ENCODE peak calls at places on chromosomes 4 and X, in nine cellular contexts. I is fibroblast of pulmonary artery; V is OCI-LY7; A is AG09309; U is transverse colon; Q is RWPE2; P is CD4-positive, alpha-beta T cell; H is H9; F is ovary. R is an unnamed sample.

GRCh38 chrX:154738013-154738738 is 12.7 kb downstream of the GAB3 start:
- DNase-seq in H (no peak), A (no peak), P (no peak), I (peak; percentile 89), F (peak; percentile 47), V (no peak), Q (no peak), U (peak; percentile 45), R (no peak)

GRCh38 chr4:169243808-169244207 is 26.9 kb downstream of the SH3RF1 start:
- DNase-seq in A (peak; percentile 48), Q (no peak), P (no peak), I (peak; percentile 82), V (no peak), U (no peak), H (no peak), F (no peak), R (no peak)

GRCh38 chrX:40120838-40121580 is 23.3 kb upstream of the BCOR start:
- DNase-seq in A (no peak), Q (no peak), I (no peak), U (no peak), H (no peak), V (peak; percentile 37), F (no peak), P (no peak), R (no peak)

GRCh38 chr4:94472056-94472826 is 20.5 kb downstream of the PDLIM5 start:
- DNase-seq in P (no peak), V (no peak), U (no peak), H (no peak), Q (no peak), I (peak; percentile 82), F (no peak), A (peak; percentile 78), R (no peak)

GRCh38 chrX:21985332-21985777 is 44.8 kb downstream of the SMS start:
- DNase-seq in V (peak; percentile 64), Q (no peak), I (peak; percentile 81), F (peak; percentile 55), U (peak; percentile 76), A (peak; percentile 45), H (peak; percentile 61), P (peak; percentile 60), R (no peak)

GRCh38 chr4:182642831-182643230 is 274.4 kb downstream of the DCTD start:
- DNase-seq in U (no peak), V (no peak), Q (no peak), H (no peak), I (peak; percentile 76), P (no peak), F (no peak), A (no peak), R (no peak)

GRCh38 chrX:133722756-133723155 is 262.6 kb downstream of the GPC3 start:
- DNase-seq in I (no peak), U (no peak), V (no peak), A (no peak), P (no peak), H (no peak), F (no peak), Q (no peak), R (no peak)

GRCh38 chr4:25370242-25370641 is 6.8 kb upstream of the ANAPC4 start:
- DNase-seq in P (no peak), H (no peak), Q (no peak), I (no peak), V (no peak), F (no peak), A (no peak), U (no peak), R (no peak)

GRCh38 chr4:123234966-123235365 is 161.6 kb upstream of the SPRY1 start:
- DNase-seq in P (no peak), V (no peak), F (no peak), U (no peak), Q (no peak), A (no peak), I (no peak), H (no peak), R (no peak)

GRCh38 chr4:151409470-151410313 is 716 bp downstream of the FHIP1A start:
- DNase-seq in A (no peak), I (peak; percentile 26), F (peak; percentile 60), U (peak; percentile 64), H (peak; percentile 75), Q (peak; percentile 61), P (peak; percentile 3), V (no peak), R (peak; percentile 71)

GRCh38 chr4:165537028-165537648 is 158.3 kb downstream of the CPE start:
- DNase-seq in U (no peak), A (peak; percentile 14), H (no peak), I (peak; percentile 83), V (peak; percentile 52), F (no peak), Q (no peak), P (no peak), R (no peak)

GRCh38 chr4:62914758-62915157 is 1494.5 kb downstream of the TECRL start:
- DNase-seq in Q (no peak), P (no peak), U (no peak), H (no peak), I (no peak), F (no peak), V (no peak), A (no peak), R (no peak)

GRCh38 chr4:3254302-3255131 is 5.6 kb downstream of the MSANTD1 start:
- DNase-seq in U (peak; percentile 5), Q (peak; percentile 46), I (no peak), F (no peak), P (no peak), H (peak; percentile 16), V (no peak), A (no peak), R (peak; percentile 66)

GRCh38 chr4:164876680-164877324 is at the start of gene APELA:
- DNase-seq in H (no peak), U (no peak), V (no peak), I (no peak), A (no peak), F (no peak), P (no peak), Q (no peak), R (no peak)

GRCh38 chr4:37471971-37472370 is 214.2 kb downstream of the RELL1 start:
- DNase-seq in V (no peak), I (no peak), Q (no peak), A (no peak), U (peak; percentile 26), H (no peak), F (no peak), P (no peak), R (no peak)

GRCh38 chr4:141391293-141391692 is 170.6 kb downstream of the ZNF330 start:
- DNase-seq in H (no peak), U (no peak), P (no peak), Q (no peak), A (no peak), V (no peak), I (no peak), F (no peak), R (no peak)

GRCh38 chr4:116070283-116070682 is 956.9 kb upstream of the NDST4 start:
- DNase-seq in F (no peak), U (no peak), H (no peak), V (no peak), P (no peak), I (no peak), Q (no peak), A (no peak), R (no peak)

GRCh38 chrX:154012336-154012991 is 7.2 kb downstream of the IRAK1 start:
- DNase-seq in I (peak; percentile 14), F (no peak), V (no peak), A (no peak), U (no peak), Q (no peak), P (no peak), H (no peak), R (no peak)

GRCh38 chr4:73836373-73837269 is at the start of gene CXCL6:
- DNase-seq in V (no peak), P (no peak), Q (no peak), I (peak; percentile 70), A (no peak), U (peak; percentile 28), F (peak; percentile 34), H (peak; percentile 64), R (no peak)

GRCh38 chrX:68719904-68720614 is 72.6 kb downstream of the STARD8 start:
- DNase-seq in U (no peak), A (no peak), F (no peak), P (no peak), V (no peak), Q (no peak), H (no peak), I (no peak), R (no peak)
- TF ChIP-seq CTCF in U (no peak), A (peak; percentile 41), F (no peak), P (no peak), V (no peak), Q (no peak), H (peak; percentile 46), I (peak; percentile 24), R (peak; percentile 47)

GRCh38 chrX:48493890-48494364 is 14.9 kb upstream of the PORCN start:
- DNase-seq in V (no peak), U (no peak), H (peak; percentile 64), I (peak; percentile 51), P (no peak), A (no peak), F (peak; percentile 49), Q (no peak), R (no peak)
- TF ChIP-seq CTCF in V (peak; percentile 54), U (peak; percentile 15), H (peak; percentile 64), I (peak; percentile 36), P (no peak), A (peak; percentile 35), F (no peak), Q (peak; percentile 24), R (peak; percentile 60)

DNA sequence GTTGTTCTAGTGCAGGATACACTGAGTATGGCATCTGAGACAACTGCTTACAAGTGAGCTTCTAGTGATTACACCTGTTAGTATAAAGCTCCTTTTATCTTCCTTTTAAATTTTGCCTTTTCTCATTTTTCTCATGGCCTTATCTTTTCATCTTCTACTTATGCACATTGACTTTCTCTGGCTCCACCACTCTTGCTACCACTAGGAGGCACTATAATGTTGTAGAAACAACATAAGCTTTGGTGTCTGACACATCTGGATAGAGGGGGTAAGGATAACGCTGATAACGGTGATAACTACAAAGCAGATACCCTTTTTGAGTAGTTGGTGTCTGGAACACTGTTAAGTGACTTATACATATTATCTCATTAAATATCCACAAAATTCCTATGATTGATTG is 187.4 kb upstream of the TEX13C start:
- DNase-seq in H (no peak), U (no peak), V (peak; percentile 28), P (no peak), F (no peak), A (no peak), Q (no peak), I (no peak), R (no peak)
- TF ChIP-seq CTCF in H (peak; percentile 86), U (peak; percentile 28), V (peak; percentile 76), P (no peak), F (no peak), A (peak; percentile 14), Q (no peak), I (no peak), R (peak; percentile 69)

GRCh38 chr4:19224820-19225219 is 1026.9 kb upstream of the SLIT2 start:
- DNase-seq in V (peak; percentile 60), U (no peak), A (peak; percentile 23), Q (no peak), I (peak; percentile 61), P (no peak), F (no peak), H (no peak), R (no peak)
- TF ChIP-seq CTCF in V (peak; percentile 83), U (peak; percentile 45), A (peak; percentile 16), Q (peak; percentile 71), I (peak; percentile 16), P (no peak), F (no peak), H (peak; percentile 62), R (peak; percentile 75)

GRCh38 chrX:51178352-51178751 is 154.3 kb upstream of the NUDT10 start:
- DNase-seq in P (no peak), H (no peak), I (no peak), A (no peak), Q (no peak), F (no peak), U (no peak), V (no peak), R (no peak)

GRCh38 chrX:51182545-51182944 is 150.1 kb upstream of the NUDT10 start:
- DNase-seq in V (no peak), A (no peak), Q (no peak), F (no peak), U (no peak), P (no peak), I (no peak), H (peak; percentile 48), R (no peak)
- TF ChIP-seq CTCF in V (peak; percentile 17), A (no peak), Q (no peak), F (no peak), U (no peak), P (no peak), I (no peak), H (peak; percentile 57), R (peak; percentile 34)

R was measured in type B pancreatic cell.